ENCODE peak calls at places on chromosomes 4 and X, in seven cellular contexts. One of them, this sample, is unnamed.

GRCh38 chrX:22220941-22221340 is 51.8 kb upstream of the CBLL2 start:
- DNase-seq in activated CD4-positive, CD25-positive, alpha-beta regulatory T cell: no peak
- DNase-seq in naive B cell: no peak
- DNase-seq in HFF-Myc: peak; percentile 47
- DNase-seq in foreskin melanocyte: no peak
- DNase-seq in upper lobe of right lung: no peak
- DNase-seq in posterior cingulate gyrus: no peak
- DNase-seq in this sample: no peak

GRCh38 chr4:35491093-35491492 is 753.2 kb downstream of the ARAP2 start:
- DNase-seq in activated CD4-positive, CD25-positive, alpha-beta regulatory T cell: no peak
- DNase-seq in naive B cell: no peak
- DNase-seq in HFF-Myc: no peak
- DNase-seq in foreskin melanocyte: no peak
- DNase-seq in upper lobe of right lung: no peak
- DNase-seq in posterior cingulate gyrus: no peak
- DNase-seq in this sample: no peak

GRCh38 chr4:7450775-7451433 is 16.2 kb upstream of the PSAPL1 start:
- DNase-seq in activated CD4-positive, CD25-positive, alpha-beta regulatory T cell: no peak
- DNase-seq in naive B cell: no peak
- DNase-seq in HFF-Myc: no peak
- DNase-seq in foreskin melanocyte: no peak
- DNase-seq in upper lobe of right lung: no peak
- DNase-seq in posterior cingulate gyrus: no peak
- DNase-seq in this sample: no peak

GRCh38 chrX:110847334-110847733 is 51.7 kb upstream of the CHRDL1 start:
- DNase-seq in activated CD4-positive, CD25-positive, alpha-beta regulatory T cell: no peak
- DNase-seq in naive B cell: peak; percentile 29
- DNase-seq in HFF-Myc: no peak
- DNase-seq in foreskin melanocyte: peak; percentile 46
- DNase-seq in upper lobe of right lung: no peak
- DNase-seq in posterior cingulate gyrus: no peak
- DNase-seq in this sample: no peak

GRCh38 chr4:149521611-149522010 is 294.0 kb downstream of the IQCM start:
- DNase-seq in activated CD4-positive, CD25-positive, alpha-beta regulatory T cell: no peak
- DNase-seq in naive B cell: no peak
- DNase-seq in HFF-Myc: peak; percentile 10
- DNase-seq in foreskin melanocyte: no peak
- DNase-seq in upper lobe of right lung: no peak
- DNase-seq in posterior cingulate gyrus: no peak
- DNase-seq in this sample: no peak

GRCh38 chr4:52377563-52377962 is 281.5 kb downstream of the USP46 start:
- DNase-seq in activated CD4-positive, CD25-positive, alpha-beta regulatory T cell: no peak
- DNase-seq in naive B cell: no peak
- DNase-seq in HFF-Myc: no peak
- DNase-seq in foreskin melanocyte: no peak
- DNase-seq in upper lobe of right lung: no peak
- DNase-seq in posterior cingulate gyrus: no peak
- DNase-seq in this sample: no peak

GRCh38 chr4:153591441-153591840 is 92.6 kb upstream of the TLR2 start:
- DNase-seq in activated CD4-positive, CD25-positive, alpha-beta regulatory T cell: no peak
- DNase-seq in naive B cell: no peak
- DNase-seq in HFF-Myc: no peak
- DNase-seq in foreskin melanocyte: no peak
- DNase-seq in upper lobe of right lung: no peak
- DNase-seq in posterior cingulate gyrus: no peak
- DNase-seq in this sample: no peak

GRCh38 chrX:15405846-15406245 is 21.6 kb upstream of the VEGFD start:
- DNase-seq in activated CD4-positive, CD25-positive, alpha-beta regulatory T cell: no peak
- DNase-seq in naive B cell: no peak
- DNase-seq in HFF-Myc: no peak
- DNase-seq in foreskin melanocyte: no peak
- DNase-seq in upper lobe of right lung: no peak
- DNase-seq in posterior cingulate gyrus: no peak
- DNase-seq in this sample: no peak

GRCh38 chr4:5821665-5822358 is 71.1 kb downstream of the CRMP1 start:
- DNase-seq in activated CD4-positive, CD25-positive, alpha-beta regulatory T cell: no peak
- DNase-seq in naive B cell: no peak
- DNase-seq in HFF-Myc: no peak
- DNase-seq in foreskin melanocyte: no peak
- DNase-seq in upper lobe of right lung: no peak
- DNase-seq in posterior cingulate gyrus: peak; percentile 16
- DNase-seq in this sample: no peak

GRCh38 chr4:28639747-28640146 is 1779.1 kb downstream of the STIM2 start:
- DNase-seq in activated CD4-positive, CD25-positive, alpha-beta regulatory T cell: no peak
- DNase-seq in naive B cell: no peak
- DNase-seq in HFF-Myc: no peak
- DNase-seq in foreskin melanocyte: no peak
- DNase-seq in upper lobe of right lung: no peak
- DNase-seq in posterior cingulate gyrus: no peak
- DNase-seq in this sample: no peak

GRCh38 chr4:110848787-110849186 is 225.9 kb upstream of the PITX2 start:
- DNase-seq in activated CD4-positive, CD25-positive, alpha-beta regulatory T cell: no peak
- DNase-seq in naive B cell: no peak
- DNase-seq in HFF-Myc: no peak
- DNase-seq in foreskin melanocyte: no peak
- DNase-seq in upper lobe of right lung: no peak
- DNase-seq in posterior cingulate gyrus: no peak
- DNase-seq in this sample: no peak

GRCh38 chr4:151248519-151248918 is 28.4 kb upstream of the PRSS48 start:
- DNase-seq in activated CD4-positive, CD25-positive, alpha-beta regulatory T cell: no peak
- DNase-seq in naive B cell: no peak
- DNase-seq in HFF-Myc: no peak
- DNase-seq in foreskin melanocyte: no peak
- DNase-seq in upper lobe of right lung: no peak
- DNase-seq in posterior cingulate gyrus: no peak
- DNase-seq in this sample: no peak

GRCh38 chrX:68432648-68433047 is 647 bp downstream of the OPHN1 start:
- DNase-seq in activated CD4-positive, CD25-positive, alpha-beta regulatory T cell: no peak
- DNase-seq in naive B cell: no peak
- DNase-seq in HFF-Myc: no peak
- DNase-seq in foreskin melanocyte: no peak
- DNase-seq in upper lobe of right lung: no peak
- DNase-seq in posterior cingulate gyrus: no peak
- DNase-seq in this sample: no peak

GRCh38 chr4:184287697-184288255 is 70.1 kb upstream of the ENPP6 start:
- DNase-seq in activated CD4-positive, CD25-positive, alpha-beta regulatory T cell: no peak
- DNase-seq in naive B cell: no peak
- DNase-seq in HFF-Myc: no peak
- DNase-seq in foreskin melanocyte: no peak
- DNase-seq in upper lobe of right lung: no peak
- DNase-seq in posterior cingulate gyrus: no peak
- DNase-seq in this sample: no peak

GRCh38 chr4:142883433-142883832 is 37.3 kb upstream of the INPP4B start:
- DNase-seq in activated CD4-positive, CD25-positive, alpha-beta regulatory T cell: no peak
- DNase-seq in naive B cell: no peak
- DNase-seq in HFF-Myc: peak; percentile 4
- DNase-seq in foreskin melanocyte: peak; percentile 5
- DNase-seq in upper lobe of right lung: no peak
- DNase-seq in posterior cingulate gyrus: no peak
- DNase-seq in this sample: no peak

GRCh38 chrX:113260474-113260873 is 419.8 kb upstream of the AMOT start:
- DNase-seq in activated CD4-positive, CD25-positive, alpha-beta regulatory T cell: no peak
- DNase-seq in naive B cell: no peak
- DNase-seq in HFF-Myc: no peak
- DNase-seq in foreskin melanocyte: peak; percentile 0
- DNase-seq in upper lobe of right lung: no peak
- DNase-seq in posterior cingulate gyrus: no peak
- DNase-seq in this sample: no peak

GRCh38 chr4:171947389-171947788 is 134.2 kb downstream of the GALNTL6 start:
- DNase-seq in activated CD4-positive, CD25-positive, alpha-beta regulatory T cell: no peak
- DNase-seq in naive B cell: no peak
- DNase-seq in HFF-Myc: no peak
- DNase-seq in foreskin melanocyte: peak; percentile 47
- DNase-seq in upper lobe of right lung: no peak
- DNase-seq in posterior cingulate gyrus: no peak
- DNase-seq in this sample: no peak

GRCh38 chr4:152316969-152317368 is 218.9 kb downstream of the FBXW7 start:
- DNase-seq in activated CD4-positive, CD25-positive, alpha-beta regulatory T cell: no peak
- DNase-seq in naive B cell: no peak
- DNase-seq in HFF-Myc: no peak
- DNase-seq in foreskin melanocyte: no peak
- DNase-seq in upper lobe of right lung: no peak
- DNase-seq in posterior cingulate gyrus: no peak
- DNase-seq in this sample: no peak

GRCh38 chr4:118585015-118585414 is 100.2 kb upstream of the METTL14 start:
- DNase-seq in activated CD4-positive, CD25-positive, alpha-beta regulatory T cell: no peak
- DNase-seq in naive B cell: no peak
- DNase-seq in HFF-Myc: no peak
- DNase-seq in foreskin melanocyte: no peak
- DNase-seq in upper lobe of right lung: no peak
- DNase-seq in posterior cingulate gyrus: no peak
- DNase-seq in this sample: no peak

GRCh38 chr4:113738251-113738650 is 23.3 kb downstream of the CAMK2D start:
- DNase-seq in activated CD4-positive, CD25-positive, alpha-beta regulatory T cell: no peak
- DNase-seq in naive B cell: no peak
- DNase-seq in HFF-Myc: no peak
- DNase-seq in foreskin melanocyte: no peak
- DNase-seq in upper lobe of right lung: no peak
- DNase-seq in posterior cingulate gyrus: no peak
- DNase-seq in this sample: no peak

GRCh38 chr4:23946307-23946706 is 56.5 kb upstream of the PPARGC1A start:
- DNase-seq in activated CD4-positive, CD25-positive, alpha-beta regulatory T cell: no peak
- DNase-seq in naive B cell: no peak
- DNase-seq in HFF-Myc: no peak
- DNase-seq in foreskin melanocyte: no peak
- DNase-seq in upper lobe of right lung: no peak
- DNase-seq in posterior cingulate gyrus: no peak
- DNase-seq in this sample: no peak

GRCh38 chrX:120790118-120790517 is 85.5 kb downstream of the CT47B1 start:
- DNase-seq in activated CD4-positive, CD25-positive, alpha-beta regulatory T cell: no peak
- DNase-seq in naive B cell: peak; percentile 39
- DNase-seq in HFF-Myc: no peak
- DNase-seq in foreskin melanocyte: peak; percentile 32
- DNase-seq in upper lobe of right lung: no peak
- DNase-seq in posterior cingulate gyrus: peak; percentile 17
- DNase-seq in this sample: no peak

GRCh38 chr4:184983660-184984356 is 34.5 kb upstream of the HELT start:
- DNase-seq in activated CD4-positive, CD25-positive, alpha-beta regulatory T cell: peak; percentile 27
- DNase-seq in naive B cell: peak; percentile 39
- DNase-seq in HFF-Myc: peak; percentile 7
- DNase-seq in foreskin melanocyte: peak; percentile 14
- DNase-seq in upper lobe of right lung: peak; percentile 82
- DNase-seq in posterior cingulate gyrus: peak; percentile 36
- DNase-seq in this sample: no peak

GRCh38 chr4:182255421-182256190 is 12.4 kb downstream of the TENM3 start:
- DNase-seq in activated CD4-positive, CD25-positive, alpha-beta regulatory T cell: no peak
- DNase-seq in naive B cell: no peak
- DNase-seq in HFF-Myc: no peak
- DNase-seq in foreskin melanocyte: no peak
- DNase-seq in upper lobe of right lung: no peak
- DNase-seq in posterior cingulate gyrus: no peak
- DNase-seq in this sample: no peak

GRCh38 chr4:140635606-140636005 is 66.8 kb upstream of the UCP1 start:
- DNase-seq in activated CD4-positive, CD25-positive, alpha-beta regulatory T cell: no peak
- DNase-seq in naive B cell: no peak
- DNase-seq in HFF-Myc: no peak
- DNase-seq in foreskin melanocyte: no peak
- DNase-seq in upper lobe of right lung: peak; percentile 73
- DNase-seq in posterior cingulate gyrus: no peak
- DNase-seq in this sample: no peak

GRCh38 chr4:57053508-57053907 is 56.7 kb downstream of the IGFBP7 start:
- DNase-seq in activated CD4-positive, CD25-positive, alpha-beta regulatory T cell: no peak
- DNase-seq in naive B cell: no peak
- DNase-seq in HFF-Myc: no peak
- DNase-seq in foreskin melanocyte: no peak
- DNase-seq in upper lobe of right lung: no peak
- DNase-seq in posterior cingulate gyrus: no peak
- DNase-seq in this sample: no peak

GRCh38 chr4:96952610-96953009 is 1112.7 kb downstream of the PDHA2 start:
- DNase-seq in activated CD4-positive, CD25-positive, alpha-beta regulatory T cell: no peak
- DNase-seq in naive B cell: no peak
- DNase-seq in HFF-Myc: no peak
- DNase-seq in foreskin melanocyte: no peak
- DNase-seq in upper lobe of right lung: no peak
- DNase-seq in posterior cingulate gyrus: no peak
- DNase-seq in this sample: no peak

This sample was measured in cardiac septum.